ENCODE peak calls at places on chromosomes 2 and 18, in seven cellular contexts. One of them, this sample, is unnamed.

GRCh38 chr18:57559311-57559710 is 27.2 kb downstream of the FECH start:
- DNase-seq in choroid plexus epithelial cell: no peak
- DNase-seq in astrocyte of the spinal cord: no peak
- DNase-seq in astrocyte of the cerebellum: no peak
- DNase-seq in fibroblast of the aortic adventitia: peak
- DNase-seq in cardiac fibroblast: peak
- DNase-seq in HFF-Myc: no peak
- DNase-seq in this sample: no peak

GRCh38 chr2:59458862-59459261 is 1094.6 kb downstream of the BCL11A start:
- DNase-seq in choroid plexus epithelial cell: no peak
- DNase-seq in astrocyte of the spinal cord: no peak
- DNase-seq in astrocyte of the cerebellum: no peak
- DNase-seq in fibroblast of the aortic adventitia: no peak
- DNase-seq in cardiac fibroblast: no peak
- DNase-seq in HFF-Myc: no peak
- DNase-seq in this sample: peak

GRCh38 chr2:4828682-4829374 is 863.4 kb upstream of the SOX11 start:
- DNase-seq in choroid plexus epithelial cell: no peak
- DNase-seq in astrocyte of the spinal cord: no peak
- DNase-seq in astrocyte of the cerebellum: no peak
- DNase-seq in fibroblast of the aortic adventitia: no peak
- DNase-seq in cardiac fibroblast: no peak
- DNase-seq in HFF-Myc: no peak
- DNase-seq in this sample: no peak

GRCh38 chr18:22300665-22301636 is 116.8 kb downstream of the CTAGE1 start:
- DNase-seq in choroid plexus epithelial cell: no peak
- DNase-seq in astrocyte of the spinal cord: no peak
- DNase-seq in astrocyte of the cerebellum: no peak
- DNase-seq in fibroblast of the aortic adventitia: peak
- DNase-seq in cardiac fibroblast: peak
- DNase-seq in HFF-Myc: no peak
- DNase-seq in this sample: peak

GRCh38 chr18:27004056-27004829 is 138.7 kb upstream of the AQP4 start:
- DNase-seq in choroid plexus epithelial cell: peak
- DNase-seq in astrocyte of the spinal cord: peak
- DNase-seq in astrocyte of the cerebellum: no peak
- DNase-seq in fibroblast of the aortic adventitia: peak
- DNase-seq in cardiac fibroblast: peak
- DNase-seq in HFF-Myc: no peak
- DNase-seq in this sample: peak

GRCh38 chr2:200578778-200579177 is 7.0 kb upstream of the AOX1 start:
- DNase-seq in choroid plexus epithelial cell: peak
- DNase-seq in astrocyte of the spinal cord: peak
- DNase-seq in astrocyte of the cerebellum: no peak
- DNase-seq in fibroblast of the aortic adventitia: peak
- DNase-seq in cardiac fibroblast: peak
- DNase-seq in HFF-Myc: peak
- DNase-seq in this sample: peak

GRCh38 chr2:141455877-141456276 is 674.9 kb downstream of the LRP1B start:
- DNase-seq in choroid plexus epithelial cell: no peak
- DNase-seq in astrocyte of the spinal cord: no peak
- DNase-seq in astrocyte of the cerebellum: no peak
- DNase-seq in fibroblast of the aortic adventitia: no peak
- DNase-seq in cardiac fibroblast: no peak
- DNase-seq in HFF-Myc: no peak
- DNase-seq in this sample: no peak

GRCh38 chr2:176446718-176447414 is 177.6 kb downstream of the MTX2 start:
- DNase-seq in choroid plexus epithelial cell: no peak
- DNase-seq in astrocyte of the spinal cord: no peak
- DNase-seq in astrocyte of the cerebellum: no peak
- DNase-seq in fibroblast of the aortic adventitia: no peak
- DNase-seq in cardiac fibroblast: no peak
- DNase-seq in HFF-Myc: no peak
- DNase-seq in this sample: no peak

GRCh38 chr2:40758778-40759177 is 306.9 kb upstream of the SLC8A1 start:
- DNase-seq in choroid plexus epithelial cell: no peak
- DNase-seq in astrocyte of the spinal cord: no peak
- DNase-seq in astrocyte of the cerebellum: no peak
- DNase-seq in fibroblast of the aortic adventitia: peak
- DNase-seq in cardiac fibroblast: peak
- DNase-seq in HFF-Myc: no peak
- DNase-seq in this sample: no peak

GRCh38 chr18:3623769-3624545 is 174.0 kb downstream of the TGIF1 start:
- DNase-seq in choroid plexus epithelial cell: peak
- DNase-seq in astrocyte of the spinal cord: peak
- DNase-seq in astrocyte of the cerebellum: peak
- DNase-seq in fibroblast of the aortic adventitia: peak
- DNase-seq in cardiac fibroblast: peak
- DNase-seq in HFF-Myc: peak
- DNase-seq in this sample: no peak

GRCh38 chr2:166057363-166058169 is 70.3 kb downstream of the SCN1A start:
- DNase-seq in choroid plexus epithelial cell: peak
- DNase-seq in astrocyte of the spinal cord: peak
- DNase-seq in astrocyte of the cerebellum: peak
- DNase-seq in fibroblast of the aortic adventitia: peak
- DNase-seq in cardiac fibroblast: peak
- DNase-seq in HFF-Myc: peak
- DNase-seq in this sample: peak

GRCh38 chr2:120392923-120393322 is 47.0 kb downstream of the INHBB start:
- DNase-seq in choroid plexus epithelial cell: no peak
- DNase-seq in astrocyte of the spinal cord: no peak
- DNase-seq in astrocyte of the cerebellum: no peak
- DNase-seq in fibroblast of the aortic adventitia: no peak
- DNase-seq in cardiac fibroblast: no peak
- DNase-seq in HFF-Myc: no peak
- DNase-seq in this sample: no peak

GRCh38 chr18:76495435-76496199 is 575 bp upstream of the ZNF516 start:
- DNase-seq in choroid plexus epithelial cell: peak
- DNase-seq in astrocyte of the spinal cord: peak
- DNase-seq in astrocyte of the cerebellum: no peak
- DNase-seq in fibroblast of the aortic adventitia: peak
- DNase-seq in cardiac fibroblast: peak
- DNase-seq in HFF-Myc: no peak
- DNase-seq in this sample: peak

GRCh38 chr2:55887906-55888625 is 35.5 kb downstream of the EFEMP1 start:
- DNase-seq in choroid plexus epithelial cell: peak
- DNase-seq in astrocyte of the spinal cord: peak
- DNase-seq in astrocyte of the cerebellum: peak
- DNase-seq in fibroblast of the aortic adventitia: peak
- DNase-seq in cardiac fibroblast: peak
- DNase-seq in HFF-Myc: peak
- DNase-seq in this sample: peak

GRCh38 chr2:144629937-144630336 is 110.0 kb upstream of the ZEB2 start:
- DNase-seq in choroid plexus epithelial cell: peak
- DNase-seq in astrocyte of the spinal cord: no peak
- DNase-seq in astrocyte of the cerebellum: no peak
- DNase-seq in fibroblast of the aortic adventitia: no peak
- DNase-seq in cardiac fibroblast: no peak
- DNase-seq in HFF-Myc: no peak
- DNase-seq in this sample: no peak

GRCh38 chr18:77765468-77765867 is 515.8 kb downstream of the GALR1 start:
- DNase-seq in choroid plexus epithelial cell: peak
- DNase-seq in astrocyte of the spinal cord: peak
- DNase-seq in astrocyte of the cerebellum: no peak
- DNase-seq in fibroblast of the aortic adventitia: no peak
- DNase-seq in cardiac fibroblast: no peak
- DNase-seq in HFF-Myc: no peak
- DNase-seq in this sample: peak

GRCh38 chr2:69393963-69394362 is 6.9 kb upstream of the GFPT1 start:
- DNase-seq in choroid plexus epithelial cell: no peak
- DNase-seq in astrocyte of the spinal cord: no peak
- DNase-seq in astrocyte of the cerebellum: no peak
- DNase-seq in fibroblast of the aortic adventitia: no peak
- DNase-seq in cardiac fibroblast: no peak
- DNase-seq in HFF-Myc: no peak
- DNase-seq in this sample: no peak

GRCh38 chr2:69395866-69396265 is 8.8 kb upstream of the GFPT1 start:
- DNase-seq in choroid plexus epithelial cell: no peak
- DNase-seq in astrocyte of the spinal cord: no peak
- DNase-seq in astrocyte of the cerebellum: no peak
- DNase-seq in fibroblast of the aortic adventitia: no peak
- DNase-seq in cardiac fibroblast: no peak
- DNase-seq in HFF-Myc: no peak
- DNase-seq in this sample: no peak

GRCh38 chr2:69400121-69400520 is 13.1 kb upstream of the GFPT1 start:
- DNase-seq in choroid plexus epithelial cell: no peak
- DNase-seq in astrocyte of the spinal cord: no peak
- DNase-seq in astrocyte of the cerebellum: no peak
- DNase-seq in fibroblast of the aortic adventitia: no peak
- DNase-seq in cardiac fibroblast: no peak
- DNase-seq in HFF-Myc: no peak
- DNase-seq in this sample: no peak

DNA sequence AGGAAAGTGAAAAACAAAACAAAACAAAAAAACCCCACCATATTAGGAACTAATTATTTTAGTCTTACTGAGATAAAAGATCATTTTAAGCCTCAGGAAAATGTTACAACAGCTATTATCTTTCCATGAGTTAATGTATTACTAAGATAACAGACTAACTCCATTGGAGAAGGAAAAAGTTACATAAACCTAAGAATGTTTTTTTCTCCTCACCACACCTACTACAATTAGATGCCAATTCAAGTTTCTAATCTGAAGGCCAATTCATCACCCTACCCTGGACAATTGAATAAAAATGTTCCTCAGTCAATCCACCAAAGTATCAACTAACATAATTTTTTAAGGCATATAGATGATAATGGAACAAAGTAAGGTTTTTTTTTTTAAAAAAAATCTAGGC is 10.2 kb upstream of the GFPT1 start:
- DNase-seq in choroid plexus epithelial cell: no peak
- DNase-seq in astrocyte of the spinal cord: no peak
- DNase-seq in astrocyte of the cerebellum: no peak
- DNase-seq in fibroblast of the aortic adventitia: no peak
- DNase-seq in cardiac fibroblast: no peak
- DNase-seq in HFF-Myc: no peak
- DNase-seq in this sample: no peak
- H3K4me3 ChIP-seq in choroid plexus epithelial cell: no peak
- H3K4me3 ChIP-seq in astrocyte of the spinal cord: no peak
- H3K4me3 ChIP-seq in astrocyte of the cerebellum: no peak
- H3K4me3 ChIP-seq in fibroblast of the aortic adventitia: no peak
- H3K4me3 ChIP-seq in cardiac fibroblast: no peak
- H3K4me3 ChIP-seq in HFF-Myc: no peak
- H3K4me3 ChIP-seq in this sample: no peak

DNA sequence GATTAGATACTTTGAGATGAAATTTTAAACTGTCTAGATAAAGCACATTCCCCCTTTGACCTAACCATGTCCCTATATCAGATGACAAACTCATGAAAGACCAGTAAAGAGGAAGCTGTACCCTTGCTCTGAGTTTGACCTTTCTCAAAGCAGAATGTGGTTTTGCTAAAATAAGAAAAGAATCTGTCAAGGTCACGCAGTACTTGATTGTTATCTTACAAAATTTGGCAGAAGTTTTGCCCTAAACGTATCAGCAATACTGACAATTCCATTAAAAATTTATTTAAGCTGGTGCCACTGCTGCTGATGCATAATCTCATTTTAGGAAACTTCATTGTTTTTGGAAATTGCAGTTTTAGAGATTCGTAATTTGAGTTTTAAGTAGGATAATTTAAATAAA is 31.2 kb upstream of the GALM start:
- DNase-seq in choroid plexus epithelial cell: no peak
- DNase-seq in astrocyte of the spinal cord: no peak
- DNase-seq in astrocyte of the cerebellum: no peak
- DNase-seq in fibroblast of the aortic adventitia: no peak
- DNase-seq in cardiac fibroblast: no peak
- DNase-seq in HFF-Myc: no peak
- DNase-seq in this sample: peak
- H3K4me3 ChIP-seq in choroid plexus epithelial cell: no peak
- H3K4me3 ChIP-seq in astrocyte of the spinal cord: no peak
- H3K4me3 ChIP-seq in astrocyte of the cerebellum: no peak
- H3K4me3 ChIP-seq in fibroblast of the aortic adventitia: no peak
- H3K4me3 ChIP-seq in cardiac fibroblast: no peak
- H3K4me3 ChIP-seq in HFF-Myc: no peak
- H3K4me3 ChIP-seq in this sample: peak

GRCh38 chr2:239625913-239626734 is 225.3 kb upstream of the HDAC4 start:
- DNase-seq in choroid plexus epithelial cell: no peak
- DNase-seq in astrocyte of the spinal cord: no peak
- DNase-seq in astrocyte of the cerebellum: no peak
- DNase-seq in fibroblast of the aortic adventitia: no peak
- DNase-seq in cardiac fibroblast: no peak
- DNase-seq in HFF-Myc: no peak
- DNase-seq in this sample: peak
- H3K4me3 ChIP-seq in choroid plexus epithelial cell: no peak
- H3K4me3 ChIP-seq in astrocyte of the spinal cord: no peak
- H3K4me3 ChIP-seq in astrocyte of the cerebellum: no peak
- H3K4me3 ChIP-seq in fibroblast of the aortic adventitia: no peak
- H3K4me3 ChIP-seq in cardiac fibroblast: no peak
- H3K4me3 ChIP-seq in HFF-Myc: no peak
- H3K4me3 ChIP-seq in this sample: no peak

GRCh38 chr2:127146071-127146725 is 39.2 kb upstream of the BIN1 start:
- DNase-seq in choroid plexus epithelial cell: no peak
- DNase-seq in astrocyte of the spinal cord: no peak
- DNase-seq in astrocyte of the cerebellum: no peak
- DNase-seq in fibroblast of the aortic adventitia: no peak
- DNase-seq in cardiac fibroblast: no peak
- DNase-seq in HFF-Myc: no peak
- DNase-seq in this sample: no peak

GRCh38 chr2:127145255-127145899 is 38.4 kb upstream of the BIN1 start:
- DNase-seq in choroid plexus epithelial cell: no peak
- DNase-seq in astrocyte of the spinal cord: peak
- DNase-seq in astrocyte of the cerebellum: no peak
- DNase-seq in fibroblast of the aortic adventitia: peak
- DNase-seq in cardiac fibroblast: no peak
- DNase-seq in HFF-Myc: no peak
- DNase-seq in this sample: no peak

GRCh38 chr2:127146820-127147502 is 40.0 kb upstream of the BIN1 start:
- DNase-seq in choroid plexus epithelial cell: peak
- DNase-seq in astrocyte of the spinal cord: peak
- DNase-seq in astrocyte of the cerebellum: no peak
- DNase-seq in fibroblast of the aortic adventitia: no peak
- DNase-seq in cardiac fibroblast: no peak
- DNase-seq in HFF-Myc: no peak
- DNase-seq in this sample: no peak

GRCh38 chr2:127142663-127143630 is 36.0 kb upstream of the BIN1 start:
- DNase-seq in choroid plexus epithelial cell: peak
- DNase-seq in astrocyte of the spinal cord: no peak
- DNase-seq in astrocyte of the cerebellum: no peak
- DNase-seq in fibroblast of the aortic adventitia: peak
- DNase-seq in cardiac fibroblast: peak
- DNase-seq in HFF-Myc: no peak
- DNase-seq in this sample: no peak

GRCh38 chr2:127143851-127144782 is 37.2 kb upstream of the BIN1 start:
- DNase-seq in choroid plexus epithelial cell: peak
- DNase-seq in astrocyte of the spinal cord: peak
- DNase-seq in astrocyte of the cerebellum: no peak
- DNase-seq in fibroblast of the aortic adventitia: peak
- DNase-seq in cardiac fibroblast: peak
- DNase-seq in HFF-Myc: no peak
- DNase-seq in this sample: no peak
- H3K4me3 ChIP-seq in choroid plexus epithelial cell: no peak
- H3K4me3 ChIP-seq in astrocyte of the spinal cord: no peak
- H3K4me3 ChIP-seq in astrocyte of the cerebellum: no peak
- H3K4me3 ChIP-seq in fibroblast of the aortic adventitia: no peak
- H3K4me3 ChIP-seq in cardiac fibroblast: no peak
- H3K4me3 ChIP-seq in HFF-Myc: no peak
- H3K4me3 ChIP-seq in this sample: no peak

This sample was measured in NB4.